ENCODE peak calls at places on chromosomes 1 and 21, in ten cellular contexts. C is GM23338; E is foreskin fibroblast; U is naive B cell; R is GM03348; K is stimulated activated CD8-positive, alpha-beta memory T cell treated with anti-CD3 and anti-CD28 coated beads, Interleukin-15, amount 100 ng/mL, for 24 hours; G is neuronal stem cell; S is fibroblast of mammary gland; H is cardiac fibroblast; Y is colonic mucosa. A is an unnamed sample.

GRCh38 chr1:174358344-174358743 is 89.4 kb upstream of the GPR52 start:
- DNase-seq in E (no peak), U (no peak), C (no peak), R (no peak), S (peak; percentile 34), Y (peak; percentile 46), K (no peak), H (peak; percentile 15), G (no peak), A (no peak)

GRCh38 chr1:199789141-199789540 is 238.4 kb upstream of the NR5A2 start:
- DNase-seq in K (no peak), R (no peak), U (no peak), H (no peak), S (no peak), Y (no peak), E (no peak), G (no peak), C (no peak), A (no peak)

GRCh38 chr1:60342569-60342968 is 269.0 kb upstream of the C1orf87 start:
- DNase-seq in E (peak; percentile 48), R (no peak), Y (no peak), G (no peak), U (no peak), C (no peak), H (no peak), K (no peak), S (no peak), A (no peak)

GRCh38 chr1:57091642-57092041 is 125.8 kb upstream of the C8B start:
- DNase-seq in K (no peak), G (no peak), R (no peak), C (no peak), U (no peak), E (no peak), S (no peak), H (no peak), Y (no peak), A (no peak)

GRCh38 chr1:217106231-217106630 is 383.0 kb upstream of the ESRRG start:
- DNase-seq in E (no peak), R (no peak), U (no peak), C (no peak), K (no peak), Y (no peak), G (no peak), S (no peak), H (no peak), A (no peak)

GRCh38 chr1:26126321-26127084 is 14.9 kb downstream of the PDIK1L start:
- DNase-seq in U (peak; percentile 55), R (no peak), E (peak; percentile 30), C (no peak), Y (peak; percentile 73), K (no peak), G (no peak), H (peak; percentile 34), S (peak; percentile 38), A (no peak)

GRCh38 chr1:25623731-25624130 is 7.1 kb downstream of the MAN1C1 start:
- DNase-seq in S (no peak), K (no peak), Y (no peak), U (no peak), E (no peak), H (no peak), C (no peak), R (no peak), G (no peak), A (no peak)

GRCh38 chr1:27372808-27373690 is 1.6 kb downstream of the FCN3 start:
- DNase-seq in U (no peak), C (peak; percentile 82), K (no peak), R (no peak), Y (no peak), E (no peak), S (no peak), H (no peak), G (no peak), A (no peak)

GRCh38 chr21:38773108-38774061 is 32.3 kb upstream of the ETS2 start:
- DNase-seq in U (no peak), C (no peak), K (no peak), S (peak; percentile 100), E (peak; percentile 95), R (peak; percentile 85), H (peak; percentile 99), G (no peak), Y (no peak), A (peak; percentile 82)

GRCh38 chr1:201254625-201255469 is 28.5 kb upstream of the PKP1 start:
- DNase-seq in R (peak; percentile 91), E (peak; percentile 62), H (peak; percentile 43), S (peak; percentile 29), K (peak; percentile 71), U (peak; percentile 25), Y (peak; percentile 75), C (peak; percentile 71), G (peak; percentile 73), A (peak; percentile 77)

GRCh38 chr1:81114191-81114590 is 686.5 kb upstream of the ADGRL2 start:
- DNase-seq in G (no peak), H (no peak), R (no peak), E (no peak), Y (no peak), C (peak; percentile 49), U (no peak), S (no peak), K (no peak), A (no peak)

GRCh38 chr1:17135530-17135929 is 16.3 kb upstream of the PADI2 start:
- DNase-seq in H (no peak), U (no peak), S (no peak), Y (no peak), E (no peak), K (no peak), G (no peak), C (no peak), R (no peak), A (no peak)

GRCh38 chr1:192832492-192832891 is 23.7 kb downstream of the RGS2 start:
- DNase-seq in C (no peak), G (no peak), Y (no peak), S (no peak), R (no peak), U (no peak), E (no peak), H (no peak), K (no peak), A (no peak)

GRCh38 chr1:58773406-58773840 is 10.4 kb downstream of the JUN start:
- DNase-seq in R (no peak), E (peak; percentile 83), S (peak; percentile 82), K (no peak), C (no peak), Y (peak; percentile 42), H (peak; percentile 95), G (no peak), U (peak; percentile 20), A (no peak)

GRCh38 chr1:165397945-165398344 is 41.4 kb upstream of the LMX1A start:
- DNase-seq in C (peak; percentile 12), Y (no peak), R (peak; percentile 85), H (peak; percentile 61), S (peak; percentile 84), U (no peak), G (no peak), E (peak; percentile 91), K (no peak), A (peak; percentile 92)

GRCh38 chr1:59669752-59670312 is 144.9 kb upstream of the HOOK1 start:
- DNase-seq in Y (no peak), G (peak; percentile 78), S (peak; percentile 74), E (peak; percentile 90), H (peak; percentile 66), K (no peak), C (peak; percentile 86), U (no peak), R (peak; percentile 79), A (peak; percentile 52)

GRCh38 chr1:212070720-212071302 is 35.3 kb downstream of the DTL start:
- DNase-seq in R (peak; percentile 71), U (peak; percentile 25), Y (no peak), E (peak; percentile 75), H (peak; percentile 75), G (no peak), S (peak; percentile 65), K (no peak), C (peak; percentile 45), A (peak; percentile 57)

GRCh38 chr1:171763764-171764163 is 17.7 kb upstream of the METTL13 start:
- DNase-seq in S (no peak), K (no peak), C (no peak), Y (no peak), G (no peak), E (no peak), U (no peak), H (no peak), R (no peak), A (no peak)

GRCh38 chr1:195908121-195908520 is 700.1 kb downstream of the KCNT2 start:
- DNase-seq in K (no peak), C (no peak), H (peak; percentile 57), Y (no peak), R (peak; percentile 9), G (no peak), U (no peak), S (peak; percentile 5), E (peak; percentile 51), A (peak; percentile 12)

GRCh38 chr1:229875086-229875485 is 192.0 kb upstream of the GALNT2 start:
- DNase-seq in S (no peak), E (no peak), Y (no peak), C (no peak), K (no peak), H (no peak), U (no peak), R (no peak), G (no peak), A (no peak)

GRCh38 chr1:29876902-29877301 is 640.6 kb downstream of the PTPRU start:
- DNase-seq in E (no peak), C (peak; percentile 79), R (no peak), U (no peak), Y (no peak), S (no peak), H (no peak), K (no peak), G (no peak), A (no peak)

GRCh38 chr1:4797429-4797828 is 143.0 kb downstream of the AJAP1 start:
- DNase-seq in G (no peak), K (no peak), R (no peak), C (no peak), Y (no peak), U (no peak), S (no peak), E (no peak), H (no peak), A (no peak)

GRCh38 chr21:24895885-24896734 is 711.2 kb downstream of the MRPL39 start:
- DNase-seq in Y (no peak), E (no peak), R (peak; percentile 2), U (peak; percentile 28), S (peak; percentile 7), H (peak; percentile 2), C (peak; percentile 66), K (no peak), G (peak; percentile 29), A (peak; percentile 2)

GRCh38 chr1:28313710-28314510 is 14.9 kb upstream of the MED18 start:
- DNase-seq in K (no peak), H (peak; percentile 84), R (peak; percentile 74), U (no peak), G (no peak), C (no peak), E (peak; percentile 80), Y (peak; percentile 46), S (peak; percentile 60), A (peak; percentile 41)

GRCh38 chr1:67053785-67054759 is at the start of gene SLC35D1:
- DNase-seq in S (peak; percentile 52), C (peak; percentile 90), U (peak; percentile 87), G (peak; percentile 81), K (peak; percentile 58), R (peak; percentile 82), H (peak; percentile 63), Y (peak; percentile 90), E (peak; percentile 25), A (peak; percentile 61)

A was measured in AG08395.